ENCODE peak calls at places on chromosomes 2 and 18, in ten cellular contexts. B is activated naive CD4-positive, alpha-beta T cell treated with anti-CD3 and anti-CD28 coated beads for 36 hours; J is activated gamma-delta T cell treated with Interleukin-2 at 50 U/mL for 16 hours; K is cardiac septum; W is fibroblast of mammary gland; U is lower leg skin; Q is T1000; E is neural progenitor cell; D is progenitor cell of endocrine pancreas; C is GM13977. Z is an unnamed sample.

GRCh38 chr2:78407960-78408794 is 617.3 kb upstream of the REG3G start:
- DNase-seq in B (no peak), J (no peak), K (no peak), W (no peak), U (no peak), Q (no peak), E (no peak), D (no peak), C (no peak), Z (no peak)

GRCh38 chr2:83224591-83224990 is 1234.5 kb downstream of the SUCLG1 start:
- DNase-seq in B (no peak), J (no peak), K (no peak), W (no peak), U (no peak), Q (no peak), E (no peak), D (no peak), C (no peak), Z (no peak)

GRCh38 chr18:22250591-22250996 is 81.2 kb downstream of the GATA6 start:
- DNase-seq in B (no peak), J (no peak), K (no peak), W (peak; percentile 62), U (no peak), Q (no peak), E (peak; percentile 10), D (no peak), C (no peak), Z (no peak)

GRCh38 chr2:145845207-145845894 is 1325.4 kb upstream of the ZEB2 start:
- DNase-seq in B (no peak), J (no peak), K (no peak), W (peak; percentile 51), U (no peak), Q (no peak), E (no peak), D (no peak), C (no peak), Z (no peak)

GRCh38 chr2:132415256-132416079 is 1.1 kb upstream of the GPR39 start:
- DNase-seq in B (no peak), J (no peak), K (no peak), W (peak; percentile 40), U (no peak), Q (no peak), E (no peak), D (peak; percentile 19), C (no peak), Z (no peak)

GRCh38 chr2:198135481-198135934 is 331.1 kb downstream of the PLCL1 start:
- DNase-seq in B (no peak), J (no peak), K (no peak), W (no peak), U (no peak), Q (no peak), E (no peak), D (no peak), C (no peak), Z (no peak)

GRCh38 chr18:74534981-74535649 is 815 bp downstream of the CNDP1 start:
- DNase-seq in B (no peak), J (no peak), K (peak; percentile 56), W (no peak), U (peak; percentile 57), Q (no peak), E (no peak), D (no peak), C (no peak), Z (no peak)

GRCh38 chr2:74226648-74227213 is 28.3 kb downstream of the MTHFD2 start:
- DNase-seq in B (no peak), J (no peak), K (peak; percentile 79), W (no peak), U (no peak), Q (no peak), E (no peak), D (no peak), C (no peak), Z (no peak)

GRCh38 chr18:77559274-77559910 is 309.7 kb downstream of the GALR1 start:
- DNase-seq in B (no peak), J (no peak), K (no peak), W (peak; percentile 58), U (no peak), Q (no peak), E (no peak), D (no peak), C (no peak), Z (no peak)

GRCh38 chr2:143675006-143675405 is 545.8 kb downstream of the ARHGAP15 start:
- DNase-seq in B (no peak), J (no peak), K (no peak), W (no peak), U (no peak), Q (no peak), E (no peak), D (no peak), C (no peak), Z (no peak)

GRCh38 chr2:210660751-210661150 is 104.4 kb downstream of the CPS1 start:
- DNase-seq in B (no peak), J (no peak), K (no peak), W (no peak), U (no peak), Q (no peak), E (no peak), D (no peak), C (no peak), Z (no peak)

GRCh38 chr2:64442801-64443429 is 11.0 kb upstream of the LGALSL start:
- DNase-seq in B (no peak), J (no peak), K (no peak), W (no peak), U (no peak), Q (no peak), E (peak; percentile 25), D (no peak), C (no peak), Z (no peak)

GRCh38 chr2:112821142-112821541 is 15.4 kb downstream of the IL1B start:
- DNase-seq in B (peak; percentile 39), J (no peak), K (no peak), W (no peak), U (no peak), Q (no peak), E (no peak), D (no peak), C (peak; percentile 64), Z (peak; percentile 47)

GRCh38 chr2:209638346-209638745 is 133.3 kb upstream of the UNC80 start:
- DNase-seq in B (peak; percentile 5), J (no peak), K (no peak), W (peak; percentile 79), U (no peak), Q (no peak), E (no peak), D (no peak), C (no peak), Z (no peak)

GRCh38 chr2:102383722-102384121 is 28.1 kb downstream of the IL18R1 start:
- DNase-seq in B (no peak), J (no peak), K (no peak), W (no peak), U (no peak), Q (no peak), E (no peak), D (no peak), C (no peak), Z (no peak)

GRCh38 chr18:45667056-45667455 is 51.8 kb downstream of the SLC14A2 start:
- DNase-seq in B (peak; percentile 42), J (no peak), K (no peak), W (no peak), U (no peak), Q (no peak), E (no peak), D (no peak), C (peak; percentile 28), Z (peak; percentile 71)

GRCh38 chr2:168528469-168528868 is 72.4 kb downstream of the CERS6 start:
- DNase-seq in B (no peak), J (no peak), K (no peak), W (peak; percentile 34), U (no peak), Q (no peak), E (no peak), D (no peak), C (no peak), Z (no peak)

GRCh38 chr2:208025814-208026184 is 472 bp upstream of the PLEKHM3 start:
- DNase-seq in B (peak; percentile 56), J (peak; percentile 6), K (no peak), W (no peak), U (no peak), Q (no peak), E (peak; percentile 13), D (no peak), C (peak; percentile 21), Z (no peak)

GRCh38 chr2:240921319-240922233 is 15.4 kb downstream of the CROCC2 start:
- DNase-seq in B (peak; percentile 2), J (peak; percentile 3), K (peak; percentile 39), W (peak; percentile 96), U (peak; percentile 94), Q (peak; percentile 79), E (no peak), D (no peak), C (no peak), Z (no peak)

GRCh38 chr18:58253871-58254270 is 209.8 kb downstream of the NEDD4L start:
- DNase-seq in B (no peak), J (no peak), K (no peak), W (no peak), U (no peak), Q (no peak), E (no peak), D (no peak), C (no peak), Z (no peak)

GRCh38 chr18:48743046-48743445 is 204.2 kb downstream of the CTIF start:
- DNase-seq in B (no peak), J (no peak), K (no peak), W (peak; percentile 88), U (peak; percentile 92), Q (no peak), E (no peak), D (no peak), C (no peak), Z (no peak)

GRCh38 chr18:44866103-44866502 is 185.4 kb downstream of the SETBP1 start:
- DNase-seq in B (no peak), J (no peak), K (no peak), W (no peak), U (no peak), Q (no peak), E (no peak), D (no peak), C (no peak), Z (no peak)